ENCODE peak calls at places on chromosomes 2 and 18, in five cellular contexts. L is dorsolateral prefrontal cortex, Z is activated T-cell treated with anti-CD3 and anti-CD28 coated beads for 1 hour, E is renal cortical epithelial cell, M is left ventricle myocardium superior. T is an unnamed sample.

GRCh38 chr18:36296591-36297418 is 708 bp upstream of the FHOD3 start:
- DNase-seq in L (peak), Z (no peak), E (peak), M (peak), T (peak)

GRCh38 chr2:58032751-58033055 is 13.9 kb upstream of the VRK2 start:
- DNase-seq in L (no peak), Z (no peak), M (no peak), E (no peak), T (no peak)

GRCh38 chr2:10079192-10079930 is 850 bp downstream of the CYS1 start:
- DNase-seq in M (peak), E (peak), Z (no peak), L (no peak), T (peak)

GRCh38 chr18:55458456-55459238 is 129.3 kb downstream of the TCF4 start:
- DNase-seq in L (no peak), Z (no peak), M (no peak), E (no peak), T (no peak)

GRCh38 chr2:46955764-46956163 is 40.2 kb upstream of the MCFD2 start:
- DNase-seq in E (no peak), Z (no peak), L (no peak), M (no peak), T (no peak)

GRCh38 chr2:150619607-150620330 is 132.3 kb upstream of the RND3 start:
- DNase-seq in M (no peak), E (peak), L (no peak), Z (no peak), T (peak)

GRCh38 chr2:38750011-38750792 is 959 bp downstream of the SRSF7 start:
- DNase-seq in Z (peak), M (peak), E (no peak), L (peak), T (peak)

GRCh38 chr18:11553098-11553940 is 56.1 kb upstream of the SLC35G4 start:
- DNase-seq in Z (no peak), M (no peak), L (no peak), E (peak), T (peak)

GRCh38 chr2:72778410-72778809 is 47.4 kb downstream of the EXOC6B start:
- DNase-seq in E (peak), Z (no peak), L (no peak), M (no peak), T (peak)

GRCh38 chr2:168529054-168529833 is 73.2 kb downstream of the CERS6 start:
- DNase-seq in Z (no peak), E (no peak), L (no peak), M (no peak), T (no peak)

GRCh38 chr2:236776695-236777251 is 207.1 kb downstream of the ACKR3 start:
- DNase-seq in E (peak), Z (no peak), L (no peak), M (no peak), T (peak)

GRCh38 chr2:26630235-26630634 is 10.9 kb downstream of the CIB4 start:
- DNase-seq in E (no peak), L (no peak), Z (no peak), M (no peak), T (no peak)

GRCh38 chr2:45242161-45242741 is 233.0 kb upstream of the SIX2 start:
- DNase-seq in Z (no peak), M (peak), E (peak), L (no peak), T (no peak)

GRCh38 chr2:31893093-31893492 is 117.7 kb downstream of the MEMO1 start:
- DNase-seq in L (no peak), E (no peak), Z (no peak), M (no peak), T (no peak)

GRCh38 chr2:230922951-230923717 is 1.9 kb downstream of the GPR55 start:
- DNase-seq in E (no peak), M (no peak), L (no peak), Z (no peak), T (no peak)

GRCh38 chr2:229857634-229858033 is 64.2 kb downstream of the TRIP12 start:
- DNase-seq in Z (no peak), E (no peak), M (no peak), L (no peak), T (no peak)

GRCh38 chr2:200077210-200077650 is 121.8 kb downstream of the MAIP1 start:
- DNase-seq in M (no peak), E (peak), Z (no peak), L (no peak), T (no peak)

GRCh38 chr2:60042023-60042422 is 511.4 kb downstream of the BCL11A start:
- DNase-seq in M (no peak), L (no peak), Z (no peak), E (no peak), T (no peak)

GRCh38 chr2:218368621-218369153 is 12.0 kb downstream of the CATIP start:
- DNase-seq in E (no peak), L (no peak), Z (no peak), M (no peak), T (no peak)

GRCh38 chr2:145484443-145485086 is 964.6 kb upstream of the ZEB2 start:
- DNase-seq in M (no peak), E (peak), L (no peak), Z (no peak), T (peak)

GRCh38 chr2:18009891-18010290 is 131.4 kb downstream of the KCNS3 start:
- DNase-seq in M (no peak), L (no peak), E (no peak), Z (no peak), T (no peak)

GRCh38 chr2:160869411-160869810 is 290.8 kb upstream of the TANK start:
- DNase-seq in M (no peak), Z (no peak), L (no peak), E (peak), T (no peak)

GRCh38 chr2:35846-36245 is 10.5 kb downstream of the FAM110C start:
- DNase-seq in L (no peak), Z (no peak), E (peak), M (no peak), T (no peak)

GRCh38 chr2:40027968-40028367 is 248.9 kb upstream of the THUMPD2 start:
- DNase-seq in E (no peak), M (no peak), L (no peak), Z (no peak), T (no peak)

GRCh38 chr2:239753537-239753936 is 271.6 kb downstream of the NDUFA10 start:
- DNase-seq in L (no peak), E (no peak), M (no peak), Z (no peak), T (no peak)

GRCh38 chr2:25098558-25099486 is 56.9 kb downstream of the EFR3B start:
- DNase-seq in L (no peak), E (no peak), Z (no peak), M (no peak), T (no peak)